ENCODE peak calls at places on chromosomes 16 and 17, in four cellular contexts. H is kidney tubule cell, N is osteocyte, C is heart right ventricle. P is an unnamed sample.

GRCh38 chr16:4529085-4530060 is 9.2 kb downstream of the CDIP1 start:
- DNase-seq in C (no peak), N (no peak), H (peak), P (no peak)

GRCh38 chr17:4852504-4853075 is 19.4 kb downstream of the MINK1 start:
- DNase-seq in H (peak), C (no peak), N (no peak), P (no peak)

GRCh38 chr17:40727447-40728231 is 24.1 kb upstream of the KRT24 start:
- DNase-seq in N (no peak), C (no peak), H (peak), P (no peak)

GRCh38 chr17:80068301-80069160 is 32.1 kb downstream of the CCDC40 start:
- DNase-seq in H (peak), C (peak), N (no peak), P (no peak)

GRCh38 chr17:1764274-1764673 is 2.4 kb downstream of the SERPINF1 start:
- DNase-seq in C (peak), N (peak), H (no peak), P (peak)

GRCh38 chr16:66256919-66257318 is 109.6 kb upstream of the CDH5 start:
- DNase-seq in H (no peak), C (no peak), N (no peak), P (no peak)

GRCh38 chr17:31605761-31606160 is 214.3 kb downstream of the RAB11FIP4 start:
- DNase-seq in N (peak), H (no peak), C (no peak), P (peak)

GRCh38 chr16:50533317-50533716 is 14.9 kb upstream of the NKD1 start:
- DNase-seq in N (peak), H (no peak), C (no peak), P (peak)

GRCh38 chr16:51524555-51525373 is 373.7 kb upstream of the SALL1 start:
- DNase-seq in C (no peak), N (no peak), H (peak), P (no peak)

GRCh38 chr16:13957197-13958078 is 37.5 kb downstream of the ERCC4 start:
- DNase-seq in C (peak), N (no peak), H (peak), P (no peak)

GRCh38 chr16:50861926-50862325 is 120.0 kb downstream of the CYLD start:
- DNase-seq in C (no peak), N (no peak), H (peak), P (no peak)

GRCh38 chr16:85037050-85037410 is 9.4 kb downstream of the KIAA0513 start:
- DNase-seq in N (no peak), H (peak), C (no peak), P (no peak)

GRCh38 chr17:80645706-80646325 is 101.2 kb downstream of the RPTOR start:
- DNase-seq in C (no peak), N (no peak), H (no peak), P (no peak)

GRCh38 chr16:80125677-80126076 is 415.1 kb upstream of the DYNLRB2 start:
- DNase-seq in H (no peak), C (peak), N (no peak), P (no peak)

GRCh38 chr17:42009170-42009569 is 8.1 kb downstream of the DNAJC7 start:
- DNase-seq in N (no peak), H (no peak), C (no peak), P (no peak)

GRCh38 chr16:78656887-78657286 is 557.4 kb downstream of the WWOX start:
- DNase-seq in N (no peak), H (no peak), C (no peak), P (no peak)

GRCh38 chr17:59284317-59284716 is 47.1 kb upstream of the YPEL2 start:
- DNase-seq in H (no peak), N (no peak), C (no peak), P (no peak)

GRCh38 chr16:84391151-84391873 is 23.0 kb downstream of the ATP2C2 start:
- DNase-seq in C (no peak), N (no peak), H (no peak), P (no peak)

GRCh38 chr16:56189990-56190902 is 1.0 kb upstream of the GNAO1 start:
- DNase-seq in N (no peak), H (no peak), C (peak), P (no peak)

GRCh38 chr17:78142113-78142861 is 3.9 kb upstream of the C17orf99 start:
- DNase-seq in N (no peak), H (peak), C (no peak), P (no peak)

GRCh38 chr16:78844682-78845081 is 745.2 kb downstream of the WWOX start:
- DNase-seq in H (no peak), C (peak), N (no peak), P (no peak)

GRCh38 chr17:28974451-28974850 is 23.1 kb upstream of the PHF12 start:
- DNase-seq in C (peak), H (no peak), N (no peak), P (no peak)

GRCh38 chr16:4734730-4735575 is 616 bp downstream of the DNAAF8 start:
- DNase-seq in N (peak), H (peak), C (peak), P (peak)

GRCh38 chr17:64092952-64093451 is 36.9 kb downstream of the ERN1 start:
- DNase-seq in H (no peak), C (no peak), N (no peak), P (no peak)

GRCh38 chr17:51487947-51488346 is 227.6 kb downstream of the UTP18 start:
- DNase-seq in H (peak), N (no peak), C (no peak), P (no peak)

GRCh38 chr17:67078292-67078691 is 33.9 kb downstream of the CACNG1 start:
- DNase-seq in H (no peak), C (no peak), N (no peak), P (no peak)

GRCh38 chr16:4344659-4345438 is 6.3 kb downstream of the PAM16 start:
- DNase-seq in H (no peak), C (no peak), N (no peak), P (no peak)

GRCh38 chr17:30543456-30543855 is 66.2 kb downstream of the GOSR1 start:
- DNase-seq in N (no peak), H (no peak), C (no peak), P (no peak)